ENCODE peak calls at places on chromosomes 3 and 15, in four cellular contexts. One of them, this sample, is unnamed. For H3K27me3, the result is how much of the 10 kb centered on the place peaks cover.

GRCh38 chr3:124372784-124373183 is 357.5 kb upstream of the UMPS start:
- DNase-seq in cardiac muscle cell: no peak
- DNase-seq in sigmoid colon: no peak
- DNase-seq in A673: no peak
- DNase-seq in this sample: no peak

GRCh38 chr15:64622410-64623260 is 152.8 kb downstream of the RBPMS2 start:
- DNase-seq in A673: no peak
- DNase-seq in sigmoid colon: no peak
- DNase-seq in cardiac muscle cell: no peak
- DNase-seq in this sample: no peak

GRCh38 chr3:39361252-39361927 is 21.8 kb upstream of the SLC25A38 start:
- DNase-seq in sigmoid colon: no peak
- DNase-seq in cardiac muscle cell: no peak
- DNase-seq in A673: no peak
- DNase-seq in this sample: no peak

GRCh38 chr3:127951276-127951675 is 36.2 kb downstream of the KBTBD12 start:
- DNase-seq in cardiac muscle cell: peak
- DNase-seq in A673: no peak
- DNase-seq in sigmoid colon: no peak
- DNase-seq in this sample: no peak

GRCh38 chr3:152251916-152252315 is 16.8 kb upstream of the MBNL1 start:
- DNase-seq in A673: no peak
- DNase-seq in sigmoid colon: no peak
- DNase-seq in cardiac muscle cell: no peak
- DNase-seq in this sample: no peak

GRCh38 chr3:77456881-77457280 is 417.0 kb downstream of the ROBO2 start:
- DNase-seq in cardiac muscle cell: no peak
- DNase-seq in A673: no peak
- DNase-seq in sigmoid colon: no peak
- DNase-seq in this sample: no peak

GRCh38 chr3:88957751-88958452 is 149.5 kb upstream of the EPHA3 start:
- DNase-seq in A673: peak
- DNase-seq in cardiac muscle cell: peak
- DNase-seq in sigmoid colon: no peak
- DNase-seq in this sample: no peak

GRCh38 chr15:40845511-40846284 is 1.9 kb downstream of the SPINT1 start:
- DNase-seq in cardiac muscle cell: no peak
- DNase-seq in sigmoid colon: no peak
- DNase-seq in A673: no peak
- DNase-seq in this sample: no peak

GRCh38 chr3:118801899-118802298 is 232.7 kb downstream of the IGSF11 start:
- DNase-seq in cardiac muscle cell: no peak
- DNase-seq in sigmoid colon: no peak
- DNase-seq in A673: no peak
- DNase-seq in this sample: no peak

GRCh38 chr3:52561028-52561749 is 24.8 kb downstream of the UQCC5 start:
- DNase-seq in cardiac muscle cell: no peak
- DNase-seq in sigmoid colon: no peak
- DNase-seq in A673: no peak
- DNase-seq in this sample: no peak

GRCh38 chr3:105399611-105400010 is 32.9 kb downstream of the ALCAM start:
- DNase-seq in cardiac muscle cell: no peak
- DNase-seq in A673: no peak
- DNase-seq in sigmoid colon: no peak
- DNase-seq in this sample: no peak

GRCh38 chr15:84685304-84685703 is 27.3 kb upstream of the NMB start:
- DNase-seq in A673: peak
- DNase-seq in sigmoid colon: peak
- DNase-seq in cardiac muscle cell: peak
- DNase-seq in this sample: peak

GRCh38 chr3:122356402-122356801 is 26.6 kb downstream of the MIX23 start:
- DNase-seq in cardiac muscle cell: peak
- DNase-seq in A673: peak
- DNase-seq in sigmoid colon: no peak
- DNase-seq in this sample: peak

GRCh38 chr15:52699457-52699856 is 20.3 kb upstream of the ATOSA start:
- DNase-seq in sigmoid colon: no peak
- DNase-seq in A673: no peak
- DNase-seq in cardiac muscle cell: no peak
- DNase-seq in this sample: no peak

GRCh38 chr15:70795311-70795665 is 31.9 kb upstream of the UACA start:
- DNase-seq in cardiac muscle cell: peak
- DNase-seq in sigmoid colon: no peak
- DNase-seq in A673: no peak
- DNase-seq in this sample: no peak

GRCh38 chr15:66567897-66568296 is 2.1 kb upstream of the LCTL start:
- DNase-seq in A673: no peak
- DNase-seq in sigmoid colon: no peak
- DNase-seq in cardiac muscle cell: no peak
- DNase-seq in this sample: no peak

GRCh38 chr3:160616721-160617120 is 51.4 kb upstream of the KPNA4 start:
- DNase-seq in sigmoid colon: no peak
- DNase-seq in cardiac muscle cell: peak
- DNase-seq in A673: no peak
- DNase-seq in this sample: no peak

GRCh38 chr3:124881976-124882697 is 5.0 kb downstream of the ITGB5 start:
- DNase-seq in cardiac muscle cell: no peak
- DNase-seq in A673: no peak
- DNase-seq in sigmoid colon: peak
- DNase-seq in this sample: no peak

GRCh38 chr3:38327335-38328009 is 19.1 kb upstream of the XYLB start:
- DNase-seq in cardiac muscle cell: peak
- DNase-seq in A673: no peak
- DNase-seq in sigmoid colon: no peak
- DNase-seq in this sample: no peak

GRCh38 chr3:28286595-28286994 is 45.2 kb downstream of the CMC1 start:
- DNase-seq in cardiac muscle cell: peak
- DNase-seq in A673: peak
- DNase-seq in sigmoid colon: no peak
- DNase-seq in this sample: no peak

GRCh38 chr3:172467170-172467824 is 19.0 kb upstream of the GHSR start:
- DNase-seq in cardiac muscle cell: peak
- DNase-seq in sigmoid colon: no peak
- DNase-seq in A673: no peak
- DNase-seq in this sample: no peak

GRCh38 chr3:87082806-87083440 is 92.0 kb upstream of the VGLL3 start:
- DNase-seq in cardiac muscle cell: peak
- DNase-seq in sigmoid colon: no peak
- DNase-seq in A673: peak
- DNase-seq in this sample: peak

GRCh38 chr15:94522125-94522524 is 290.8 kb downstream of the MCTP2 start:
- DNase-seq in cardiac muscle cell: no peak
- DNase-seq in A673: no peak
- DNase-seq in sigmoid colon: no peak
- DNase-seq in this sample: no peak

GRCh38 chr3:67976683-67977082 is 322.3 kb upstream of the SUCLG2 start:
- DNase-seq in A673: no peak
- DNase-seq in sigmoid colon: no peak
- DNase-seq in cardiac muscle cell: no peak
- DNase-seq in this sample: no peak

GRCh38 chr3:32780735-32781210 is 37.0 kb upstream of the TRIM71 start:
- DNase-seq in A673: peak
- DNase-seq in sigmoid colon: peak
- DNase-seq in cardiac muscle cell: peak
- DNase-seq in this sample: peak

GRCh38 chr15:43253431-43254403 is 13.0 kb downstream of the TGM5 start:
- DNase-seq in A673: peak
- DNase-seq in sigmoid colon: no peak
- DNase-seq in cardiac muscle cell: peak
- DNase-seq in this sample: no peak

GRCh38 chr15:63296195-63296594 is 18.8 kb downstream of the APH1B start:
- DNase-seq in A673: no peak
- DNase-seq in sigmoid colon: no peak
- DNase-seq in cardiac muscle cell: no peak
- DNase-seq in this sample: no peak

GRCh38 chr3:44963571-44964325 is 12.2 kb downstream of the ZDHHC3 start:
- DNase-seq in A673: no peak
- DNase-seq in cardiac muscle cell: no peak
- DNase-seq in sigmoid colon: no peak
- DNase-seq in this sample: no peak

GRCh38 chr3:195556390-195556789 is 13.3 kb upstream of the PPP1R2 start:
- DNase-seq in cardiac muscle cell: peak
- DNase-seq in sigmoid colon: no peak
- DNase-seq in A673: peak
- DNase-seq in this sample: no peak

GRCh38 chr3:155070316-155070715 is 9.8 kb upstream of the MME start:
- DNase-seq in A673: no peak
- DNase-seq in cardiac muscle cell: no peak
- DNase-seq in sigmoid colon: no peak
- DNase-seq in this sample: no peak

GRCh38 chr15:19987389-19988048 is 554.1 kb downstream of the GOLGA6L6 start:
- DNase-seq in A673: no peak
- DNase-seq in sigmoid colon: no peak
- DNase-seq in cardiac muscle cell: no peak
- DNase-seq in this sample: peak

GRCh38 chr3:197471221-197472010 is 84.4 kb downstream of the BDH1 start:
- DNase-seq in A673: no peak
- DNase-seq in sigmoid colon: no peak
- DNase-seq in cardiac muscle cell: no peak
- DNase-seq in this sample: no peak

GRCh38 chr3:111810909-111811308 is 48.2 kb upstream of the PHLDB2 start:
- DNase-seq in sigmoid colon: no peak
- DNase-seq in cardiac muscle cell: peak
- DNase-seq in A673: peak
- DNase-seq in this sample: no peak

GRCh38 chr3:65751123-65751700 is 287.5 kb downstream of the MAGI1 start:
- DNase-seq in sigmoid colon: no peak
- DNase-seq in cardiac muscle cell: peak
- DNase-seq in A673: peak
- DNase-seq in this sample: peak

GRCh38 chr3:137349949-137350348 is 392.2 kb downstream of the IL20RB start:
- DNase-seq in A673: no peak
- DNase-seq in sigmoid colon: no peak
- DNase-seq in cardiac muscle cell: no peak
- DNase-seq in this sample: no peak

GRCh38 chr3:141930801-141931200 is 54.4 kb downstream of the ATP1B3 start:
- DNase-seq in sigmoid colon: peak
- DNase-seq in A673: no peak
- DNase-seq in cardiac muscle cell: no peak
- DNase-seq in this sample: no peak

GRCh38 chr3:65483475-65483874 is 555.2 kb downstream of the MAGI1 start:
- DNase-seq in cardiac muscle cell: peak
- DNase-seq in A673: no peak
- DNase-seq in sigmoid colon: peak
- DNase-seq in this sample: no peak

GRCh38 chr15:58064119-58065010 is 1.1 kb downstream of the ALDH1A2 start:
- DNase-seq in sigmoid colon: no peak
- DNase-seq in cardiac muscle cell: no peak
- DNase-seq in A673: no peak
- DNase-seq in this sample: no peak
- H3K27me3 ChIP-seq in sigmoid colon: half or more
- H3K27me3 ChIP-seq in cardiac muscle cell: half or more
- H3K27me3 ChIP-seq in A673: half or more
- H3K27me3 ChIP-seq in this sample: under half

DNA sequence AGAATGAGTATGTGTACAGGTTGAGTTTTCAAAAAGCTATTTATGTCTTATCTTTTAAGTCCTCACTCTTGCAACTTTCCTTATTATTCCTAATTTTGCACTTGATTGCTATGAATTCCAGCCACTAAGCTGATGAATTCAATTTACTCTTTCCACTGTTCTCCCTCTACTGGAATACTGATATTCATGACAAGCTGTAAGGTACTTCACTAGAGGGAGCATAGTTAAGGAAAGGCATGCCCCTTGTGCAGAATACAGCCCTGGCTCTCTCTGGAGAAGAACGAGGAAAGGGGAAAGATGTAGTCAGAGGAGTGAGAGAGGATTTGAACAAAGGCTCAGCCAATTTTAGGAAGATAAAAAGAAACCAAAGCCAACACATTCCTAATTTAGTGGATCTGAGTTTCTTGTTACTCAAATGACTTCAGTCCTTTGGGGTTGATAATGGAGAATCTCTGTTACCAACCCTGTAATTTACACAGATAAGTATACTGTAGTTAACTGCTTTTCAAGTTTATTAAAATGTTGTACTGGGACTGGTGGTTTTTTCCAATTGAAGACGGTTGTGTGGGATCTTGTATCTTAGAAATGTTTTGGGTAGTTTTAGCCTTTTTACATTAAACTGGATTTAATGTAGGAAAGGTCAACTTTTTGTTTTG is 4.0 kb downstream of the SCAANT1 start:
- DNase-seq in sigmoid colon: no peak
- DNase-seq in A673: no peak
- DNase-seq in cardiac muscle cell: peak
- DNase-seq in this sample: no peak
- TF ChIP-seq CTCF in sigmoid colon: no peak
- TF ChIP-seq CTCF in A673: no peak
- TF ChIP-seq CTCF in cardiac muscle cell: peak
- TF ChIP-seq CTCF in this sample: no peak

GRCh38 chr3:126101521-126101982 is 17.6 kb upstream of the SLC41A3 start:
- DNase-seq in sigmoid colon: peak
- DNase-seq in cardiac muscle cell: no peak
- DNase-seq in A673: no peak
- DNase-seq in this sample: no peak

GRCh38 chr3:126102011-126102410 is 18.1 kb upstream of the SLC41A3 start:
- DNase-seq in A673: no peak
- DNase-seq in sigmoid colon: peak
- DNase-seq in cardiac muscle cell: no peak
- DNase-seq in this sample: no peak

GRCh38 chr3:126100688-126101301 is 16.9 kb upstream of the SLC41A3 start:
- DNase-seq in cardiac muscle cell: no peak
- DNase-seq in A673: no peak
- DNase-seq in sigmoid colon: peak
- DNase-seq in this sample: no peak

GRCh38 chr3:126098391-126098858 is 14.5 kb upstream of the SLC41A3 start:
- DNase-seq in cardiac muscle cell: no peak
- DNase-seq in A673: no peak
- DNase-seq in sigmoid colon: peak
- DNase-seq in this sample: peak

GRCh38 chr3:126100216-126100615 is 16.3 kb upstream of the SLC41A3 start:
- DNase-seq in A673: no peak
- DNase-seq in cardiac muscle cell: no peak
- DNase-seq in sigmoid colon: peak
- DNase-seq in this sample: no peak
- H3K4me3 ChIP-seq in A673: no peak
- H3K4me3 ChIP-seq in cardiac muscle cell: no peak
- H3K4me3 ChIP-seq in sigmoid colon: no peak
- H3K4me3 ChIP-seq in this sample: no peak

DNA sequence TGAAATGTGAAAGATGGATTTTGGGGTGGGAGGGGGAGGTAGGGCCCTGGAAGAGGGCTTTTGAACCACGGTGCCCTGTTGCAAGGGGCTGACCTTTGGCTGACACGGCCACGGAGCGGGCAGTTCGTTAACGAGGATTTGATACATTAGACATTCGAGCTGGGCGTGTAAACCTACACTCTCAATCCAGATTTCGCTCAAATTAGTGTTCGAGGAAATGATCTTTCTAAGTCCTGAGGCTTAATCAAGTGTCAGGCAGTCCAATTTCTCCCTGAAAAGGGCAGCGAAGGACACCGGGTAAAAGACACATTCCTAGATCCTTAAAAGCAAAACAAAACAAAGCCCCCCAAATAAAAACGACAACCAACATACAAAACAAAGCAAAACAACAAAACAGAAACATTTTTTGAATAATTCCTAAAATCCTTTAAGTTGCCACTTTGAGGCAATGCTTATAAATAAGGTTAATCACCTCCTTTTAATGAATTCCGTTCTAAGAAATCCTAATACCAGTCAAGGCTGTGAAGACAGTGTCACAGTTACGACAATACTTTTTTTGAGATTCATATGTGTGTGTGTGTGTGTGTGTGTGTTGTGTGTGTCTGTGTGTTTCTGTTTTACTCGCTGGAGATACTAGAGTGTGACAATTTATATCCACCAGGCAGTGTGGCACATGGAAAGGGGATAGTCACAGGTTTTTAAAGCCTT is 13.2 kb downstream of the ZIC1 start:
- DNase-seq in sigmoid colon: no peak
- DNase-seq in A673: no peak
- DNase-seq in cardiac muscle cell: no peak
- DNase-seq in this sample: peak
- H3K27me3 ChIP-seq in sigmoid colon: half or more
- H3K27me3 ChIP-seq in A673: half or more
- H3K27me3 ChIP-seq in cardiac muscle cell: half or more
- H3K27me3 ChIP-seq in this sample: under half

This sample was measured in WERI-Rb-1.